ENCODE peak calls at places on chromosome 14, in seven cellular contexts. I is central memory CD4-positive, alpha-beta T cell; C is cardiac fibroblast; B is tibial artery; O is effector CD4-positive, alpha-beta T cell; R is esophagus muscularis mucosa; F is dorsolateral prefrontal cortex. A is an unnamed sample.

GRCh38 chr14:54252072-54252730 is 144.6 kb upstream of the CDKN3 start:
- DNase-seq in F (no peak), O (no peak), C (peak; percentile 63), B (no peak), R (no peak), I (no peak), A (no peak)

GRCh38 chr14:64723691-64724577 is 19.7 kb downstream of the PLEKHG3 start:
- DNase-seq in F (no peak), B (peak; percentile 84), O (peak; percentile 14), R (no peak), I (peak; percentile 39), C (no peak), A (peak; percentile 73)

GRCh38 chr14:95015046-95015445 is 142.3 kb downstream of the DICER1 start:
- DNase-seq in B (no peak), F (no peak), I (no peak), O (no peak), R (peak; percentile 39), C (no peak), A (no peak)

GRCh38 chr14:78232666-78233065 is 62.5 kb downstream of the NRXN3 start:
- DNase-seq in O (no peak), B (no peak), I (no peak), F (no peak), R (no peak), C (no peak), A (no peak)

GRCh38 chr14:74867673-74868072 is 8.3 kb downstream of the PROX2 start:
- DNase-seq in I (peak; percentile 33), R (no peak), O (no peak), C (peak; percentile 78), B (no peak), F (peak; percentile 38), A (peak; percentile 53)

GRCh38 chr14:57487771-57488170 is 5.9 kb downstream of the CCDC198 start:
- DNase-seq in B (no peak), O (no peak), C (no peak), R (no peak), I (no peak), F (no peak), A (no peak)

GRCh38 chr14:23123419-23123818 is 4.4 kb upstream of the CEBPE start:
- DNase-seq in I (no peak), R (no peak), O (no peak), F (no peak), C (peak; percentile 34), B (peak; percentile 80), A (no peak)

GRCh38 chr14:75993567-75994041 is 8.0 kb downstream of the IFT43 start:
- DNase-seq in F (no peak), R (no peak), B (no peak), I (no peak), C (no peak), O (no peak), A (no peak)

GRCh38 chr14:100587248-100587762 is at the start of gene BEGAIN:
- DNase-seq in C (no peak), O (no peak), I (no peak), F (peak; percentile 11), R (no peak), B (no peak), A (no peak)

GRCh38 chr14:106848330-106849121 is 1322.1 kb downstream of the TMEM121 start:
- DNase-seq in O (no peak), I (no peak), R (no peak), B (no peak), F (no peak), C (no peak), A (no peak)